ENCODE peak calls at places on chromosome 21, in six cellular contexts. P is ascending aorta, O is heart right ventricle, I is cardiac fibroblast, U is ovary, F is GM12864. Z is an unnamed sample.

GRCh38 chr21:42537106-42537742 is 23.6 kb downstream of the SLC37A1 start:
- DNase-seq in I (peak; percentile 18), O (no peak), F (no peak), U (no peak), P (no peak), Z (peak; percentile 47)

GRCh38 chr21:38170705-38171682 is 85.8 kb upstream of the KCNJ15 start:
- DNase-seq in P (no peak), U (no peak), F (no peak), I (peak; percentile 44), O (no peak), Z (peak; percentile 26)

GRCh38 chr21:40143822-40144525 is 276.7 kb downstream of the PCP4 start:
- DNase-seq in F (no peak), I (peak; percentile 55), U (no peak), O (peak; percentile 24), P (no peak), Z (peak; percentile 50)

GRCh38 chr21:26194811-26195251 is 24.3 kb upstream of the APP start:
- DNase-seq in F (no peak), U (no peak), O (no peak), P (no peak), I (peak; percentile 9), Z (no peak)

GRCh38 chr21:39688010-39688409 is 57.0 kb upstream of the IGSF5 start:
- DNase-seq in P (no peak), F (no peak), O (no peak), U (no peak), I (no peak), Z (no peak)

GRCh38 chr21:16264314-16264713 is 534.5 kb downstream of the USP25 start:
- DNase-seq in F (no peak), I (peak; percentile 53), U (no peak), P (no peak), O (no peak), Z (no peak)

GRCh38 chr21:42471206-42471605 is 24.8 kb downstream of the RSPH1 start:
- DNase-seq in O (no peak), I (no peak), F (no peak), U (no peak), P (no peak), Z (no peak)

GRCh38 chr21:34116569-34116968 is 43.2 kb downstream of the MRPS6 start:
- DNase-seq in O (no peak), I (no peak), U (no peak), P (no peak), F (no peak), Z (no peak)

GRCh38 chr21:26550357-26550756 is 22.7 kb downstream of the CYYR1 start:
- DNase-seq in U (no peak), P (no peak), F (no peak), I (no peak), O (no peak), Z (peak; percentile 51)

GRCh38 chr21:28235169-28235892 is 757.3 kb downstream of the LTN1 start:
- DNase-seq in O (peak; percentile 5), F (no peak), P (no peak), I (no peak), U (no peak), Z (peak; percentile 35)

GRCh38 chr21:43287974-43288755 is 119.4 kb downstream of the CRYAA start:
- DNase-seq in F (no peak), O (no peak), I (no peak), U (peak; percentile 8), P (no peak), Z (no peak)

DNA sequence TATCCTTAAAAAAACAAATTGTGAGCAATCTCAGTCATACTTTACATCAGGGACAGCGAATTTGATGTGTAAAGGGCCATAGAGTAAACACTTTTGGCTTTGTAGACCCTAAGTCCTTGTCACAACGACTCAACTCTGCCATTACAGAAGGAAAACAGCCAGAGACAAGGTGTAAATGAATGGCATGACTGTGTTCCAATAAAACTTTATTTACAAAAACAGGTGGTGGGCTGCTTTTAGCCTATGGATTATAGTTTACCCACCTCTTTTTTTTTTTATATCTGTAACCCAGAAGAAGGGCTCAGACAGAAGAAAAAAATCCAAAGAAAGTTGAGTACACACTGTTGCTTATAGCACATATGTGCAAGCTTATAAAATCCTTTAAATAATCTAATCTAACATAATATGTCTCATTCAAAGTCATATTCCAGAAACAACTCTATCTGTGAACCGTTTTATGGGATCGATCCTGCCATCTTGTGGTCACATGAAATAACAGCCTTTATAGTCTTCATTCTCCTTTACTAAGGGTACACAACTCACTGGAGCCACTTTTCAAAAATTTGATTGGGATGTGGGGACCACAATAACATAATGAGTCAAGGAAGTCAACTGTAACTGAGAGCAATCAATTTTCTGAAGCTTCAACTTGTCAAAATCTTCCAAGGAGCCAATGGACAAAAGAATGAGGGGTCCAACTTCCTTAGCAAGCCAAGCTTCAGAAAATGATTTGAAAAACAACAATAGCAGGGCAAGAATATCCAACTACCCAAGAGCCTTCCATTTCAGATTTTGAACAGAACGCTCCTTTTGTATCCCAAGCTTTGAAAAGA is 142.2 kb upstream of the KRTAP19-8 start:
- DNase-seq in I (peak; percentile 66), O (no peak), P (no peak), F (peak; percentile 21), U (no peak), Z (peak; percentile 79)
- TF ChIP-seq CTCF in I (peak; percentile 58), O (peak; percentile 68), P (no peak), F (peak; percentile 42), U (no peak), Z (peak; percentile 60)

GRCh38 chr21:45403825-45404725 is 890 bp upstream of the COL18A1 start:
- DNase-seq in O (peak; percentile 62), P (peak; percentile 45), U (peak; percentile 79), F (no peak), I (peak; percentile 29), Z (peak; percentile 37)
- TF ChIP-seq CTCF in O (no peak), P (no peak), U (no peak), F (no peak), I (no peak), Z (no peak)

GRCh38 chr21:17727361-17727760 is 91.8 kb downstream of the C21orf91 start:
- DNase-seq in I (no peak), F (no peak), O (no peak), P (no peak), U (no peak), Z (no peak)

GRCh38 chr21:17729455-17729854 is 89.7 kb downstream of the C21orf91 start:
- DNase-seq in P (no peak), U (no peak), I (no peak), F (no peak), O (no peak), Z (no peak)

GRCh38 chr21:17725339-17725738 is 93.8 kb downstream of the C21orf91 start:
- DNase-seq in P (no peak), U (no peak), O (no peak), I (no peak), F (no peak), Z (no peak)

GRCh38 chr21:17730782-17731181 is 88.4 kb downstream of the C21orf91 start:
- DNase-seq in I (peak; percentile 27), U (no peak), P (no peak), O (no peak), F (no peak), Z (peak; percentile 82)

GRCh38 chr21:17726047-17726446 is 93.1 kb downstream of the C21orf91 start:
- DNase-seq in U (no peak), I (peak; percentile 5), F (no peak), P (no peak), O (no peak), Z (peak; percentile 62)
- TF ChIP-seq CTCF in U (no peak), I (peak; percentile 6), F (peak; percentile 25), P (no peak), O (no peak), Z (peak; percentile 59)

DNA sequence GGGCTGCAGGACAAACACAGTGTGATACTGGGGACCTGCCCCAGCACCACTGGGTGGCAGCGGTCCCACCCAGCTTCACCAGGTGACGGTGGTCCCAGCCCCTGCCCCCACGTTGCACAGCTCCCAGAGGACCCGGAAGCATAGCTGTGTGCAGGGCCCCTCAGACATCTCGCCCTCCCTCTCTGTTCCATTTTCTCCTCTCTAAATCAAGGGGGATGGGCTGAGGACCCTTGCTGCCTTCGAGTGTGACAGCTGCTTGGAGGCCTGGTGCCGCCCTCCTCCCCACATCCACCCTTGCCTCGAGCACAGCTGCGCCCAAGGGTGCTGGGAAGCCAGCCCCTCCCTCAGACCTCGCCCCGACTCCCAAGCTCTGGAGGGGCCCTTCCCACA is 16.1 kb upstream of the LRRC3 start:
- DNase-seq in O (no peak), P (no peak), F (no peak), I (no peak), U (peak; percentile 6), Z (no peak)
- TF ChIP-seq CTCF in O (no peak), P (no peak), F (no peak), I (no peak), U (no peak), Z (no peak)

Z was measured in choroid plexus epithelial cell.